ENCODE peak calls at places on chromosome 17, in six cellular contexts. W is right cardiac atrium; T is Calu3; B is stimulated activated CD4-positive, alpha-beta T cell treated with anti-CD3 and anti-CD28 coated beads, Interleukin-15, amount 100 ng/mL, for 24 hours; X is T-helper 1 cell; M is hippocampal formation. I is an unnamed sample.

GRCh38 chr17:49696233-49696761 is 11.5 kb downstream of the SLC35B1 start:
- DNase-seq in X (peak), W (no peak), T (no peak), M (no peak), B (peak), I (no peak)

GRCh38 chr17:34299918-34300600 is 14.5 kb downstream of the CCL11 start:
- DNase-seq in M (no peak), X (no peak), W (no peak), T (no peak), B (no peak), I (no peak)

GRCh38 chr17:76196675-76197074 is 43.6 kb downstream of the RNF157 start:
- DNase-seq in T (no peak), B (no peak), W (peak), M (no peak), X (no peak), I (no peak)

GRCh38 chr17:43713494-43714162 is 45.0 kb downstream of the SOST start:
- DNase-seq in T (peak), W (peak), B (peak), X (no peak), M (no peak), I (no peak)

GRCh38 chr17:80899402-80900268 is 92.0 kb upstream of the CHMP6 start:
- DNase-seq in W (no peak), T (peak), B (peak), M (no peak), X (peak), I (no peak)

GRCh38 chr17:59842901-59843652 is 49.7 kb downstream of the TUBD1 start:
- DNase-seq in T (peak), X (no peak), M (no peak), B (peak), W (peak), I (no peak)

GRCh38 chr17:72943826-72944689 is 148.4 kb downstream of the SLC39A11 start:
- DNase-seq in W (no peak), X (no peak), M (no peak), T (no peak), B (no peak), I (peak)

GRCh38 chr17:79830303-79830702 is 8.9 kb downstream of the CBX4 start:
- DNase-seq in X (no peak), W (no peak), M (no peak), T (no peak), B (no peak), I (no peak)

GRCh38 chr17:81417049-81417878 is 22.0 kb downstream of the BAHCC1 start:
- DNase-seq in W (peak), X (no peak), M (no peak), T (no peak), B (no peak), I (no peak)

GRCh38 chr17:792277-792676 is 10.1 kb downstream of the MRM3 start:
- DNase-seq in T (no peak), X (no peak), W (no peak), B (no peak), M (no peak), I (no peak)

GRCh38 chr17:31596382-31597323 is 205.2 kb downstream of the RAB11FIP4 start:
- DNase-seq in M (peak), B (peak), T (peak), X (no peak), W (peak), I (peak)

GRCh38 chr17:30113213-30113612 is 3.4 kb upstream of the NSRP1 start:
- DNase-seq in X (no peak), M (no peak), B (no peak), W (no peak), T (peak), I (no peak)